ENCODE peak calls at places on chromosomes 12 and 14, in five cellular contexts. E is SK-N-SH, Q is HEK293T, C is K562, F is GM12878. X is an unnamed sample.

GRCh38 chr12:123732251-123732650 is 20.1 kb downstream of the ATP6V0A2 start:
- DNase-seq in Q (no peak), E (no peak), C (no peak), F (no peak), X (no peak)

GRCh38 chr12:14643247-14643646 is 53.2 kb downstream of the GUCY2C start:
- DNase-seq in E (no peak), Q (no peak), C (no peak), F (no peak), X (no peak)

GRCh38 chr12:26953447-26953846 is 15.2 kb downstream of the FGFR1OP2 start:
- DNase-seq in Q (no peak), F (no peak), C (peak), E (no peak), X (no peak)

GRCh38 chr12:101566318-101566717 is 28.5 kb upstream of the MYBPC1 start:
- DNase-seq in C (no peak), E (no peak), F (no peak), Q (no peak), X (peak)

GRCh38 chr14:49621114-49621881 is 699 bp downstream of the MGAT2 start:
- DNase-seq in F (no peak), Q (peak), C (peak), E (peak), X (no peak)

GRCh38 chr14:101037021-101037817 is 133.7 kb upstream of the RTL1 start:
- DNase-seq in Q (no peak), C (no peak), E (no peak), F (no peak), X (no peak)

GRCh38 chr12:113285679-113286645 is 48.9 kb downstream of the SLC8B1 start:
- DNase-seq in Q (no peak), F (no peak), C (no peak), E (no peak), X (no peak)

GRCh38 chr14:95510804-95511203 is 5.6 kb downstream of the SYNE3 start:
- DNase-seq in E (no peak), C (no peak), Q (no peak), F (no peak), X (no peak)

GRCh38 chr12:39619316-39619659 is 315 bp downstream of the ABCD2 start:
- DNase-seq in E (peak), F (no peak), Q (peak), C (no peak), X (no peak)

GRCh38 chr14:70585221-70585620 is 15.2 kb downstream of the MED6 start:
- DNase-seq in C (no peak), E (no peak), Q (no peak), F (no peak), X (no peak)

GRCh38 chr12:92369061-92369460 is 223.4 kb upstream of the BTG1 start:
- DNase-seq in E (no peak), Q (no peak), F (no peak), C (no peak), X (no peak)

GRCh38 chr12:966715-967114 is 17.2 kb upstream of the RAD52 start:
- DNase-seq in E (no peak), C (no peak), F (no peak), Q (no peak), X (no peak)

GRCh38 chr14:87966816-87967215 is 26.2 kb downstream of the GALC start:
- DNase-seq in E (no peak), Q (no peak), F (no peak), C (no peak), X (no peak)

GRCh38 chr12:57127710-57128518 is at the start of gene LRP1:
- DNase-seq in C (peak), F (no peak), E (peak), Q (peak), X (peak)

GRCh38 chr12:120062976-120063579 is 53.5 kb downstream of the RAB35 start:
- DNase-seq in F (no peak), Q (no peak), E (no peak), C (no peak), X (peak)

DNA sequence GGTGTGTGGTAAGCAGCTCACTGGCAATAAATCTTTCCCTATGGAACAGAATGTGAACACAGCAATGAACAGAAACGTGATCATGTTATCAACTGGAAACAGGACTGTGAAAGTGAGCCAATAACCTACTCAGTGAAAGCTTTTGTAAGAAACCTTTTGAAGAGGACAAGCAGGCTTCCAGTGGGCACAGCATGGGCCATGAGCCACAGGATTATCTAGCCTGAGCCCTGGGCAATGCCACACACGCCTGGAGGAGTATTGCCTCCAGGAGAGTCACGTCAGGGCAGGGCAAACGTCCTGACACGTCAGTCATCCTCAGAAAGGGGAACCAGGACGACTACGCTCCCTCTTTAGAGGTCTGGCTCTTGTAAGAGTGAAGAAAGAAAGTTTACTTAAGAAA is 32.3 kb downstream of the NRDE2 start:
- DNase-seq in Q (no peak), E (no peak), F (no peak), C (no peak), X (no peak)
- TF ChIP-seq FOXM1 in Q (no peak), E (no peak), F (no peak), C (no peak), X (no peak)

GRCh38 chr12:131281016-131281415 is 327.3 kb downstream of the ADGRD1 start:
- DNase-seq in F (no peak), Q (no peak), C (no peak), E (no peak), X (no peak)

GRCh38 chr12:131282292-131283080 is 328.8 kb downstream of the ADGRD1 start:
- DNase-seq in C (no peak), F (no peak), Q (no peak), E (no peak), X (no peak)

GRCh38 chr12:131276501-131277185 is 322.9 kb downstream of the ADGRD1 start:
- DNase-seq in E (no peak), Q (no peak), F (no peak), C (no peak), X (no peak)

GRCh38 chr12:131280426-131280825 is 326.7 kb downstream of the ADGRD1 start:
- DNase-seq in E (no peak), F (no peak), Q (no peak), C (no peak), X (no peak)

GRCh38 chr12:131279281-131279921 is 325.7 kb downstream of the ADGRD1 start:
- DNase-seq in F (no peak), Q (no peak), C (no peak), E (no peak), X (no peak)
- TF ChIP-seq FOXM1 in F (no peak), Q (no peak), C (no peak), E (no peak), X (no peak)

GRCh38 chr14:97058589-97058988 is 261.4 kb downstream of the VRK1 start:
- DNase-seq in Q (no peak), E (no peak), C (no peak), F (no peak), X (no peak)
- TF ChIP-seq FOXM1 in Q (no peak), E (no peak), C (no peak), F (no peak), X (no peak)

GRCh38 chr14:22974530-22975313 is 7.6 kb downstream of the AJUBA start:
- DNase-seq in F (no peak), C (no peak), E (no peak), Q (no peak), X (no peak)

GRCh38 chr14:22976620-22977433 is 5.5 kb downstream of the AJUBA start:
- DNase-seq in E (no peak), F (no peak), C (no peak), Q (no peak), X (peak)

GRCh38 chr14:22972313-22972930 is 9.9 kb downstream of the AJUBA start:
- DNase-seq in F (no peak), C (no peak), Q (no peak), E (no peak), X (no peak)

GRCh38 chr14:22971152-22971551 is 11.2 kb downstream of the AJUBA start:
- DNase-seq in F (no peak), Q (no peak), E (no peak), C (no peak), X (no peak)

DNA sequence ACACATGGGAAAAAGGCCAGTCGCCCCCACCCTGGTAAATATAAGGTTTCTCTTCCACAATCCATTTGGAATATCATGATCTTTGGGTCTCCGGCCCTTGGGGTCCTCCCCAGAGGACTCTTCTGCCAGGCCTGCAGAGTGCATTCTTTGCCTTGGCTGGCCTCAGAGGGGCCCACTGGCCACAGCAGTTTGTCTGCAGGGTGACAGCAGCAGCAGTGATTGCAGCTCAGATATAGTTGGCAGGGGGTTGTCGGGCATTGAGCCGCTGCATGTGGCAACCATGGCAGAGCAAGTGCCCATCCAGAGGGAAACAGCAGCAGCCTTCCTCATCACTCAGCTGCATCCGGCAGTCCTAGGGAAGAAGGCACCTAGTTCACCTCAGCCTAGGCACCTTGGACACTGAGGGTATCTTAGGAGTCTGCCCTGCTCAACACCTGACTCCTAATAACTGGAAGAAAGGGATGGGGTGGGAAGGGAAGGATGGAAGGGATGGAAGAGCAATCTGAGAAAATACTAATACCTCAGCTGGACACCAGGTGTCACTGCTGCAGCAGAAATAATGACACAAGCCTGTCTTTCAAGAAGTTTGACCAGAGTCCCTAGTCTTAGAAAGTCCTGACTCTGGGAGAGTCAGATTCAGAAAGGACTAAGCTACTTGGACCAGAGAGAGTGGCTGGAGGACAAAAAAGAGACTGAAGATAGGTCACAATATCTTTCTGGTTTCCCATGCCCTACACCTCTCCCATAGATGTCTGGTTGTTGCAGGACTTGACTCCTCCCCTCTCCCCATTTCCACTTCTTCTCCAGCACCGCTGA is 8.9 kb downstream of the AJUBA start:
- DNase-seq in C (peak), E (peak), Q (peak), F (no peak), X (peak)
- TF ChIP-seq FOXM1 in C (no peak), E (no peak), Q (no peak), F (no peak), X (no peak)

GRCh38 chr14:67944605-67945004 is 125.0 kb downstream of the RAD51B start:
- DNase-seq in C (no peak), E (no peak), Q (no peak), F (no peak), X (no peak)
- TF ChIP-seq FOXM1 in C (no peak), E (no peak), Q (no peak), F (no peak), X (no peak)

X was measured in HepG2.